ENCODE peak calls at places on chromosomes 12 and 14, in six cellular contexts. One of them, this sample, is unnamed.

GRCh38 chr14:68084256-68084655 is 264.7 kb downstream of the RAD51B start:
- DNase-seq in mammary epithelial cell: no peak
- DNase-seq in cardiac muscle cell: peak
- DNase-seq in uterus: no peak
- DNase-seq in cardiac fibroblast: peak
- DNase-seq in type B pancreatic cell: no peak
- DNase-seq in this sample: peak

GRCh38 chr14:93665169-93665568 is 123.1 kb downstream of the PRIMA1 start:
- DNase-seq in mammary epithelial cell: no peak
- DNase-seq in cardiac fibroblast: no peak
- DNase-seq in uterus: no peak
- DNase-seq in cardiac muscle cell: no peak
- DNase-seq in type B pancreatic cell: no peak
- DNase-seq in this sample: no peak

GRCh38 chr12:25276199-25276937 is 25.6 kb upstream of the KRAS start:
- DNase-seq in cardiac muscle cell: no peak
- DNase-seq in cardiac fibroblast: peak
- DNase-seq in mammary epithelial cell: peak
- DNase-seq in type B pancreatic cell: no peak
- DNase-seq in uterus: peak
- DNase-seq in this sample: peak

GRCh38 chr12:27330846-27331245 is 1.8 kb upstream of the BMAL2 start:
- DNase-seq in mammary epithelial cell: no peak
- DNase-seq in type B pancreatic cell: no peak
- DNase-seq in cardiac fibroblast: no peak
- DNase-seq in cardiac muscle cell: no peak
- DNase-seq in uterus: no peak
- DNase-seq in this sample: peak

GRCh38 chr14:38502241-38502640 is 246.3 kb upstream of the CLEC14A start:
- DNase-seq in mammary epithelial cell: no peak
- DNase-seq in uterus: no peak
- DNase-seq in cardiac muscle cell: no peak
- DNase-seq in cardiac fibroblast: peak
- DNase-seq in type B pancreatic cell: no peak
- DNase-seq in this sample: peak

GRCh38 chr14:67934087-67934486 is 114.5 kb downstream of the RAD51B start:
- DNase-seq in type B pancreatic cell: no peak
- DNase-seq in cardiac muscle cell: peak
- DNase-seq in mammary epithelial cell: peak
- DNase-seq in uterus: peak
- DNase-seq in cardiac fibroblast: peak
- DNase-seq in this sample: peak

GRCh38 chr12:58365087-58365390 is 423.7 kb downstream of the ATP23 start:
- DNase-seq in uterus: no peak
- DNase-seq in type B pancreatic cell: no peak
- DNase-seq in cardiac fibroblast: no peak
- DNase-seq in mammary epithelial cell: no peak
- DNase-seq in cardiac muscle cell: no peak
- DNase-seq in this sample: no peak

GRCh38 chr12:61531195-61531594 is 729.0 kb upstream of the USP15 start:
- DNase-seq in cardiac muscle cell: no peak
- DNase-seq in uterus: no peak
- DNase-seq in cardiac fibroblast: no peak
- DNase-seq in mammary epithelial cell: no peak
- DNase-seq in type B pancreatic cell: no peak
- DNase-seq in this sample: no peak

GRCh38 chr12:107027304-107028053 is 40.5 kb upstream of the MTERF2 start:
- DNase-seq in cardiac fibroblast: peak
- DNase-seq in cardiac muscle cell: no peak
- DNase-seq in uterus: peak
- DNase-seq in mammary epithelial cell: peak
- DNase-seq in type B pancreatic cell: no peak
- DNase-seq in this sample: peak

GRCh38 chr14:32697114-32697513 is 241.6 kb upstream of the NPAS3 start:
- DNase-seq in mammary epithelial cell: no peak
- DNase-seq in type B pancreatic cell: no peak
- DNase-seq in uterus: no peak
- DNase-seq in cardiac fibroblast: no peak
- DNase-seq in cardiac muscle cell: no peak
- DNase-seq in this sample: no peak

GRCh38 chr12:90896164-90896563 is 58.8 kb downstream of the CCER1 start:
- DNase-seq in uterus: no peak
- DNase-seq in cardiac fibroblast: peak
- DNase-seq in type B pancreatic cell: no peak
- DNase-seq in mammary epithelial cell: peak
- DNase-seq in cardiac muscle cell: no peak
- DNase-seq in this sample: peak

GRCh38 chr14:100592461-100592871 is 5.2 kb upstream of the BEGAIN start:
- DNase-seq in type B pancreatic cell: no peak
- DNase-seq in uterus: no peak
- DNase-seq in mammary epithelial cell: no peak
- DNase-seq in cardiac muscle cell: no peak
- DNase-seq in cardiac fibroblast: no peak
- DNase-seq in this sample: no peak

GRCh38 chr12:106581543-106582263 is 1.1 kb upstream of the RFX4 start:
- DNase-seq in type B pancreatic cell: no peak
- DNase-seq in cardiac muscle cell: peak
- DNase-seq in cardiac fibroblast: no peak
- DNase-seq in mammary epithelial cell: no peak
- DNase-seq in uterus: no peak
- DNase-seq in this sample: no peak

GRCh38 chr12:92608418-92609091 is 94.2 kb upstream of the PLEKHG7 start:
- DNase-seq in type B pancreatic cell: no peak
- DNase-seq in uterus: no peak
- DNase-seq in cardiac fibroblast: peak
- DNase-seq in cardiac muscle cell: peak
- DNase-seq in mammary epithelial cell: peak
- DNase-seq in this sample: peak

GRCh38 chr12:101838628-101839323 is 8.0 kb upstream of the GNPTAB start:
- DNase-seq in cardiac muscle cell: no peak
- DNase-seq in mammary epithelial cell: no peak
- DNase-seq in cardiac fibroblast: no peak
- DNase-seq in type B pancreatic cell: no peak
- DNase-seq in uterus: no peak
- DNase-seq in this sample: no peak

GRCh38 chr12:130537051-130537450 is 179.0 kb downstream of the RIMBP2 start:
- DNase-seq in uterus: no peak
- DNase-seq in cardiac muscle cell: no peak
- DNase-seq in type B pancreatic cell: no peak
- DNase-seq in cardiac fibroblast: no peak
- DNase-seq in mammary epithelial cell: no peak
- DNase-seq in this sample: no peak

GRCh38 chr14:99055816-99056215 is 216.2 kb downstream of the BCL11B start:
- DNase-seq in uterus: no peak
- DNase-seq in type B pancreatic cell: no peak
- DNase-seq in cardiac muscle cell: no peak
- DNase-seq in cardiac fibroblast: no peak
- DNase-seq in mammary epithelial cell: no peak
- DNase-seq in this sample: no peak

GRCh38 chr12:7869137-7869536 is 3.6 kb downstream of the SLC2A14 start:
- DNase-seq in uterus: no peak
- DNase-seq in mammary epithelial cell: peak
- DNase-seq in cardiac muscle cell: no peak
- DNase-seq in cardiac fibroblast: peak
- DNase-seq in type B pancreatic cell: no peak
- DNase-seq in this sample: peak

GRCh38 chr12:69239922-69240624 is 704 bp downstream of the CPSF6 start:
- DNase-seq in cardiac fibroblast: peak
- DNase-seq in type B pancreatic cell: no peak
- DNase-seq in cardiac muscle cell: peak
- DNase-seq in mammary epithelial cell: peak
- DNase-seq in uterus: peak
- DNase-seq in this sample: peak

GRCh38 chr12:106238146-106238545 is 9.7 kb downstream of the CKAP4 start:
- DNase-seq in mammary epithelial cell: no peak
- DNase-seq in type B pancreatic cell: peak
- DNase-seq in cardiac fibroblast: no peak
- DNase-seq in uterus: no peak
- DNase-seq in cardiac muscle cell: peak
- DNase-seq in this sample: no peak

GRCh38 chr12:100672075-100672592 is 98.7 kb downstream of the GAS2L3 start:
- DNase-seq in cardiac muscle cell: peak
- DNase-seq in mammary epithelial cell: no peak
- DNase-seq in type B pancreatic cell: no peak
- DNase-seq in uterus: no peak
- DNase-seq in cardiac fibroblast: peak
- DNase-seq in this sample: peak

GRCh38 chr12:110335481-110336045 is 54.5 kb downstream of the ATP2A2 start:
- DNase-seq in cardiac fibroblast: no peak
- DNase-seq in cardiac muscle cell: no peak
- DNase-seq in type B pancreatic cell: no peak
- DNase-seq in mammary epithelial cell: no peak
- DNase-seq in uterus: no peak
- DNase-seq in this sample: no peak

GRCh38 chr12:120998435-120998834 is 17.9 kb downstream of the C12orf43 start:
- DNase-seq in cardiac muscle cell: no peak
- DNase-seq in uterus: no peak
- DNase-seq in mammary epithelial cell: no peak
- DNase-seq in cardiac fibroblast: no peak
- DNase-seq in type B pancreatic cell: no peak
- DNase-seq in this sample: no peak

GRCh38 chr12:113418213-113418879 is 3.8 kb upstream of the SDSL start:
- DNase-seq in mammary epithelial cell: no peak
- DNase-seq in cardiac fibroblast: peak
- DNase-seq in cardiac muscle cell: no peak
- DNase-seq in type B pancreatic cell: no peak
- DNase-seq in uterus: no peak
- DNase-seq in this sample: no peak

GRCh38 chr12:45518516-45519235 is 210.8 kb upstream of the ARID2 start:
- DNase-seq in mammary epithelial cell: no peak
- DNase-seq in cardiac muscle cell: no peak
- DNase-seq in type B pancreatic cell: no peak
- DNase-seq in cardiac fibroblast: no peak
- DNase-seq in uterus: no peak
- DNase-seq in this sample: no peak

GRCh38 chr14:100850841-100851585 is 25.1 kb downstream of the MEG3 start:
- DNase-seq in cardiac fibroblast: peak
- DNase-seq in cardiac muscle cell: peak
- DNase-seq in mammary epithelial cell: peak
- DNase-seq in type B pancreatic cell: no peak
- DNase-seq in uterus: peak
- DNase-seq in this sample: peak

GRCh38 chr12:98373019-98373554 is 142.3 kb upstream of the TMPO start:
- DNase-seq in cardiac fibroblast: peak
- DNase-seq in uterus: no peak
- DNase-seq in type B pancreatic cell: no peak
- DNase-seq in cardiac muscle cell: peak
- DNase-seq in mammary epithelial cell: peak
- DNase-seq in this sample: peak

GRCh38 chr12:29402437-29402836 is 21.5 kb upstream of the ERGIC2 start:
- DNase-seq in cardiac muscle cell: no peak
- DNase-seq in uterus: no peak
- DNase-seq in mammary epithelial cell: no peak
- DNase-seq in type B pancreatic cell: no peak
- DNase-seq in cardiac fibroblast: no peak
- DNase-seq in this sample: no peak
- TF ChIP-seq CTCF in cardiac muscle cell: no peak
- TF ChIP-seq CTCF in uterus: no peak
- TF ChIP-seq CTCF in mammary epithelial cell: no peak
- TF ChIP-seq CTCF in type B pancreatic cell: no peak
- TF ChIP-seq CTCF in cardiac fibroblast: no peak
- TF ChIP-seq CTCF in this sample: no peak

DNA sequence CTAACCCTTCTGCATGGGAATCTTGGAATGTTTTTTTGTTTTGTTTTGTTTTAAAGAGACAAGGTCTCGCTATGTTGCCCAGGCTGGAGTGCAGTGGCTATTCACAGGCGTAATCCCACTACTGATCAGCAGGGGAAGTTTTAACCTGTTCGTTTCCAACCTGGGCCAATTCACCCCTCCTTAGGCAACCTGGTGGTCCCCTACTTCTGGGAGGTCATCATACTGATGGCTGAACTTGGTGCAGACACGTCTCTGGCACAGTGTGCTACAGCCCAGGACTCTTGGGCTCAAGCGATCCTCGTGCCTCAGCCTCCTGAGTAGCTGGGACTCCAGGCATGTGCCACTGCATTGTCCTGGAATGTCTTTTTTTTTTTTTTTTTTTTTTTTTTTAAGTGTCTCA is 48.9 kb upstream of the ISM2 start:
- DNase-seq in mammary epithelial cell: no peak
- DNase-seq in uterus: no peak
- DNase-seq in type B pancreatic cell: no peak
- DNase-seq in cardiac fibroblast: no peak
- DNase-seq in cardiac muscle cell: no peak
- DNase-seq in this sample: no peak
- TF ChIP-seq CTCF in mammary epithelial cell: no peak
- TF ChIP-seq CTCF in uterus: no peak
- TF ChIP-seq CTCF in type B pancreatic cell: peak
- TF ChIP-seq CTCF in cardiac fibroblast: peak
- TF ChIP-seq CTCF in cardiac muscle cell: peak
- TF ChIP-seq CTCF in this sample: peak

DNA sequence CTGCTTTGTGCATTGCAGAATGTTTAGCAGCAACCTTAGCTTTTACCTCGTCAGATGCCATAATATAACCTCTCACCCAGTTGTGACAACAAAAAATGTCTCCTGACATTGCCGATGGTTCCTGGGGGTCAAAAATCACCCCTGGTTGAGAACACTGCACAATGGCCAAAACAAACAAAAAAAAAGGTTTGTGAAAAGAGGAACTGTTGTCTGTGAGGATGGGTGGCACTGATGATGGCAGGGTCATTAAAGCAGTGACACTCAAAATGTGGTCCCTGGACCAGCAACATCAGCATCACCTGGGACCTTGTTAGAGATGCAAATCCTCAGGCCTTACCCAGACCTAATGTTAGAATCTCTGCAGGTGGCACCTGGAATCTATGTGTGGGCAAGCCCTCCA is 36.4 kb upstream of the METAP2 start:
- DNase-seq in mammary epithelial cell: no peak
- DNase-seq in uterus: no peak
- DNase-seq in cardiac muscle cell: no peak
- DNase-seq in cardiac fibroblast: no peak
- DNase-seq in type B pancreatic cell: no peak
- DNase-seq in this sample: no peak
- TF ChIP-seq CTCF in mammary epithelial cell: no peak
- TF ChIP-seq CTCF in uterus: no peak
- TF ChIP-seq CTCF in cardiac muscle cell: no peak
- TF ChIP-seq CTCF in cardiac fibroblast: no peak
- TF ChIP-seq CTCF in type B pancreatic cell: no peak
- TF ChIP-seq CTCF in this sample: no peak

DNA sequence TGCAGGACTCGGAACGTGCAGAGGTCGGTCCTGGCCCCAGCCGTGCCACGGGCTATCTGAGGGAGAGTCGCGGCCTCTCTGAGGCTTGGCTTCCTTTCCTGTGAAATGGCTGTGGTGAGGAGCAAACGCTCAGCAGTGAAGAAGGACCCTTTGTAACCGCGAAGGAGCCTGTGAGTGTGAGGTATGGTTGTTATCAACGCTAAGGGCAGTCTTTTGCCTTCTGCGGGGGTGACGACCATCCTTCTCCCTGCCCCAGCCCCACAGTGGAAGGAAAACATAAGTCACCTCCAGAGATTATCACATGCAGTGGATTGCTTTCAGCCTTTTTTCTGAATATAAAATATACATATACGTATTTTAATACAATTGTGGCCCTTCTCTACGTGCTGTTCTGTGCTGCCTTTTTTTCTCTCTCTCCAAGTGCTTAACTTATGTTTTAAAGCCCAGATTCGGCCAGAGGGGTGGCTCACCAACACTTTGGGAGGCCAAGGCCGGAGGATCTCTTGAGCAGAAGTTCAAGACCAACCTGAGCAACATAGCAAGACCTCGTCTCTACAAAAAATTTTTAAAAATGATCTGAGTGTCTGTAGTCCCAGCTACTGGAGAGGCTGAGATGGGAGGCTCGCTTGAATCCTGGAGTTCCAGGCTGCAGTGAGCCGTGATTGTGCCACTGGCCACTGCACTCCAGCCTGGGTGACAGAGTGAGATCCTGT is 17.4 kb downstream of the TAMALIN start:
- DNase-seq in uterus: no peak
- DNase-seq in type B pancreatic cell: no peak
- DNase-seq in cardiac muscle cell: no peak
- DNase-seq in mammary epithelial cell: no peak
- DNase-seq in cardiac fibroblast: no peak
- DNase-seq in this sample: no peak
- TF ChIP-seq CTCF in uterus: no peak
- TF ChIP-seq CTCF in type B pancreatic cell: peak
- TF ChIP-seq CTCF in cardiac muscle cell: peak
- TF ChIP-seq CTCF in mammary epithelial cell: no peak
- TF ChIP-seq CTCF in cardiac fibroblast: no peak
- TF ChIP-seq CTCF in this sample: no peak

This sample was measured in MCF 10A.